ENCODE peak calls at places on chromosomes 5 and 9, in six cellular contexts. U, O, A, B, L and I are unnamed samples.

GRCh38 chr5:91438871-91439270 is 55.8 kb upstream of the ARRDC3 start:
- DNase-seq in U (no peak), O (no peak), A (no peak), B (no peak), L (no peak), I (no peak)

GRCh38 chr5:141507387-141508091 is 18.7 kb downstream of the PCDHGC5 start:
- DNase-seq in U (peak), O (no peak), A (no peak), B (no peak), L (no peak), I (peak)

GRCh38 chr5:60805470-60805869 is 38.6 kb downstream of the ELOVL7 start:
- DNase-seq in U (no peak), O (no peak), A (no peak), B (no peak), L (no peak), I (peak)

GRCh38 chr9:127210851-127211730 is 53.5 kb upstream of the GARNL3 start:
- DNase-seq in U (no peak), O (no peak), A (no peak), B (no peak), L (no peak), I (no peak)

GRCh38 chr9:16343249-16344237 is 526.9 kb downstream of the BNC2 start:
- DNase-seq in U (peak), O (no peak), A (peak), B (no peak), L (no peak), I (peak)

GRCh38 chr9:35793461-35793860 is 2.1 kb downstream of the NPR2 start:
- DNase-seq in U (no peak), O (no peak), A (no peak), B (no peak), L (no peak), I (no peak)

GRCh38 chr5:160470437-160471341 is 49.0 kb downstream of the PTTG1 start:
- DNase-seq in U (no peak), O (no peak), A (peak), B (no peak), L (no peak), I (peak)

GRCh38 chr5:11306365-11306764 is 545.3 kb upstream of the DAP start:
- DNase-seq in U (no peak), O (no peak), A (no peak), B (no peak), L (no peak), I (no peak)

GRCh38 chr9:136791466-136792276 is 527 bp downstream of the TMEM141 start:
- DNase-seq in U (peak), O (peak), A (no peak), B (no peak), L (peak), I (no peak)

GRCh38 chr9:114096041-114096511 is 3.0 kb downstream of the KIF12 start:
- DNase-seq in U (peak), O (no peak), A (no peak), B (peak), L (no peak), I (no peak)

GRCh38 chr9:136036050-136036449 is 59.0 kb downstream of the NACC2 start:
- DNase-seq in U (no peak), O (no peak), A (no peak), B (no peak), L (no peak), I (no peak)

GRCh38 chr5:34517249-34517648 is 138.9 kb upstream of the RAI14 start:
- DNase-seq in U (no peak), O (no peak), A (no peak), B (no peak), L (no peak), I (peak)

GRCh38 chr9:106993603-106994002 is 130.6 kb downstream of the ZNF462 start:
- DNase-seq in U (no peak), O (no peak), A (no peak), B (no peak), L (no peak), I (no peak)

GRCh38 chr9:83572524-83572923 is 34.3 kb upstream of the FRMD3 start:
- DNase-seq in U (no peak), O (no peak), A (no peak), B (no peak), L (no peak), I (no peak)

GRCh38 chr5:32909207-32909606 is 198.1 kb downstream of the NPR3 start:
- DNase-seq in U (no peak), O (no peak), A (no peak), B (no peak), L (no peak), I (no peak)

GRCh38 chr5:2751592-2752021 is at the start of gene IRX2:
- DNase-seq in U (peak), O (peak), A (peak), B (no peak), L (no peak), I (peak)

GRCh38 chr9:127140842-127141675 is 18.6 kb upstream of the ANGPTL2 start:
- DNase-seq in U (no peak), O (no peak), A (no peak), B (no peak), L (no peak), I (no peak)

GRCh38 chr5:97534166-97534565 is 351.1 kb upstream of the RIOK2 start:
- DNase-seq in U (peak), O (peak), A (no peak), B (peak), L (no peak), I (peak)

GRCh38 chr5:175709276-175709781 is 51.5 kb downstream of the HRH2 start:
- DNase-seq in U (no peak), O (peak), A (no peak), B (no peak), L (no peak), I (no peak)

GRCh38 chr5:4906821-4907220 is 233.3 kb upstream of the ADAMTS16 start:
- DNase-seq in U (no peak), O (no peak), A (no peak), B (no peak), L (no peak), I (no peak)

GRCh38 chr5:74629326-74629725 is 11.2 kb downstream of the ENC1 start:
- DNase-seq in U (peak), O (no peak), A (no peak), B (no peak), L (no peak), I (no peak)

GRCh38 chr5:150075806-150076205 is 10.5 kb downstream of the CSF1R start:
- DNase-seq in U (no peak), O (no peak), A (no peak), B (no peak), L (no peak), I (no peak)

GRCh38 chr5:72955143-72955767 is 586 bp upstream of the FCHO2 start:
- DNase-seq in U (peak), O (no peak), A (peak), B (peak), L (no peak), I (no peak)

GRCh38 chr5:169442354-169443248 is 141.0 kb upstream of the SPDL1 start:
- DNase-seq in U (no peak), O (no peak), A (no peak), B (no peak), L (no peak), I (peak)

GRCh38 chr5:172554562-172554961 is 86.5 kb upstream of the NEURL1B start:
- DNase-seq in U (no peak), O (no peak), A (no peak), B (no peak), L (no peak), I (no peak)

GRCh38 chr9:75871624-75872023 is 18.8 kb upstream of the PCSK5 start:
- DNase-seq in U (no peak), O (no peak), A (no peak), B (no peak), L (no peak), I (no peak)

GRCh38 chr9:79000218-79001002 is 571.4 kb upstream of the TLE4 start:
- DNase-seq in U (no peak), O (no peak), A (no peak), B (no peak), L (no peak), I (no peak)

GRCh38 chr5:126961702-126962101 is 68.7 kb downstream of the MARCHF3 start:
- DNase-seq in U (no peak), O (no peak), A (no peak), B (no peak), L (no peak), I (peak)

GRCh38 chr9:122221223-122221811 is 7.4 kb downstream of the LHX6 start:
- DNase-seq in U (peak), O (no peak), A (no peak), B (no peak), L (no peak), I (no peak)

GRCh38 chr9:33129886-33130284 is 37.3 kb downstream of the B4GALT1 start:
- DNase-seq in U (peak), O (no peak), A (no peak), B (no peak), L (no peak), I (no peak)

GRCh38 chr9:100718717-100719116 is 140.8 kb downstream of the CAVIN4 start:
- DNase-seq in U (no peak), O (no peak), A (no peak), B (no peak), L (no peak), I (no peak)

GRCh38 chr5:130386155-130386554 is 481.9 kb downstream of the CHSY3 start:
- DNase-seq in U (no peak), O (no peak), A (no peak), B (no peak), L (no peak), I (no peak)

GRCh38 chr5:593511-593910 is 18.6 kb upstream of the CEP72 start:
- DNase-seq in U (no peak), O (no peak), A (no peak), B (no peak), L (no peak), I (no peak)

GRCh38 chr9:74946686-74947085 is 6.0 kb downstream of the C9orf40 start:
- DNase-seq in U (no peak), O (no peak), A (no peak), B (no peak), L (no peak), I (no peak)

GRCh38 chr9:95477441-95477840 is 39.3 kb downstream of the PTCH1 start:
- DNase-seq in U (peak), O (peak), A (no peak), B (no peak), L (no peak), I (no peak)